ENCODE peak calls at places on chromosomes 1 and 21, in four cellular contexts. L is neural progenitor cell, A is neuronal stem cell, B is hepatocyte. D is an unnamed sample. For H3K9me3, the result is how much of the 10 kb centered on the place peaks cover.

GRCh38 chr21:44299458-44300261 is at the start of gene PFKL:
- DNase-seq in L (peak), A (peak), B (peak), D (peak)

GRCh38 chr1:57600424-57600823 is 176.6 kb upstream of the DAB1 start:
- DNase-seq in A (no peak), L (peak), B (no peak), D (no peak)

GRCh38 chr1:180934563-180934962 is 21.9 kb downstream of the KIAA1614 start:
- DNase-seq in B (no peak), A (no peak), L (no peak), D (no peak)

GRCh38 chr1:107532318-107532717 is 391.5 kb downstream of the NTNG1 start:
- DNase-seq in A (no peak), L (no peak), B (no peak), D (no peak)

GRCh38 chr21:45448810-45449657 is 44.1 kb downstream of the COL18A1 start:
- DNase-seq in L (no peak), B (no peak), A (no peak), D (no peak)

GRCh38 chr1:10388387-10388715 is 10.5 kb upstream of the PGD start:
- DNase-seq in B (peak), A (no peak), L (no peak), D (no peak)

GRCh38 chr1:162627662-162628296 is 4.5 kb upstream of the DDR2 start:
- DNase-seq in A (no peak), B (no peak), L (peak), D (no peak)

GRCh38 chr1:246773213-246773641 is 49.0 kb downstream of the SCCPDH start:
- DNase-seq in A (no peak), L (no peak), B (no peak), D (peak)

GRCh38 chr1:203463469-203464062 is 12.0 kb upstream of the PRELP start:
- DNase-seq in B (no peak), A (no peak), L (no peak), D (no peak)

GRCh38 chr1:87826639-87827345 is 498.1 kb downstream of the LMO4 start:
- DNase-seq in L (no peak), A (no peak), B (peak), D (no peak)

GRCh38 chr1:50831300-50832061 is 128.6 kb downstream of the FAF1 start:
- DNase-seq in A (no peak), B (no peak), L (no peak), D (no peak)
- H3K9me3 ChIP-seq in A (under half), B (under half), L (under half), D (under half)

DNA sequence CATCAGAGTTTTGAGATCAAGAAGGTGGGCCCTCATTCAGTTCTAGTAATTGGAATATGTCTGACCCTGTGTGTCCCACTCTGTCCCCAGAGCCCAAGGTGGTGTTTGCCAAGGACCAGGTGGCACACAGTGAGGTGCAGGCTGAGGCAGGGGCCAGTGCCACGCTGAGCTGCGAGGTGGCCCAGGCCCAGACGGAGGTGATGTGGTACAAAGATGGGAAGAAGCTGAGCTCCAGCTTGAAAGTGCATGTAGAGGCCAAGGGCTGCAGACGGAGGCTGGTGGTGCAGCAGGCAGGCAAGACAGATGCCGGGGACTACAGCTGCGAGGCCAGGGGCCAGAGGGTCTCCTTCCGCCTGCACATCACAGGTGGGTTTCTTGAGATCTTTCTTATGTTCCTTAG is 35.2 kb downstream of the OBSCN start:
- DNase-seq in A (no peak), L (no peak), B (no peak), D (no peak)
- H3K9me3 ChIP-seq in A (under half), L (under half), B (under half), D (under half)

GRCh38 chr1:212901290-212901689 is 43.2 kb downstream of the FLVCR1 start:
- DNase-seq in A (no peak), B (no peak), L (no peak), D (no peak)
- H3K9me3 ChIP-seq in A (under half), B (under half), L (under half), D (under half)

GRCh38 chr1:217135987-217136894 is 413.0 kb upstream of the ESRRG start:
- DNase-seq in B (no peak), L (peak), A (peak), D (no peak)

GRCh38 chr1:217136895-217137205 is 413.6 kb upstream of the ESRRG start:
- DNase-seq in B (no peak), L (no peak), A (no peak), D (no peak)

GRCh38 chr1:217138173-217138838 is 415.1 kb upstream of the ESRRG start:
- DNase-seq in L (peak), B (no peak), A (peak), D (no peak)

GRCh38 chr1:217138839-217139466 is 415.7 kb upstream of the ESRRG start:
- DNase-seq in A (peak), B (no peak), L (peak), D (no peak)

DNA sequence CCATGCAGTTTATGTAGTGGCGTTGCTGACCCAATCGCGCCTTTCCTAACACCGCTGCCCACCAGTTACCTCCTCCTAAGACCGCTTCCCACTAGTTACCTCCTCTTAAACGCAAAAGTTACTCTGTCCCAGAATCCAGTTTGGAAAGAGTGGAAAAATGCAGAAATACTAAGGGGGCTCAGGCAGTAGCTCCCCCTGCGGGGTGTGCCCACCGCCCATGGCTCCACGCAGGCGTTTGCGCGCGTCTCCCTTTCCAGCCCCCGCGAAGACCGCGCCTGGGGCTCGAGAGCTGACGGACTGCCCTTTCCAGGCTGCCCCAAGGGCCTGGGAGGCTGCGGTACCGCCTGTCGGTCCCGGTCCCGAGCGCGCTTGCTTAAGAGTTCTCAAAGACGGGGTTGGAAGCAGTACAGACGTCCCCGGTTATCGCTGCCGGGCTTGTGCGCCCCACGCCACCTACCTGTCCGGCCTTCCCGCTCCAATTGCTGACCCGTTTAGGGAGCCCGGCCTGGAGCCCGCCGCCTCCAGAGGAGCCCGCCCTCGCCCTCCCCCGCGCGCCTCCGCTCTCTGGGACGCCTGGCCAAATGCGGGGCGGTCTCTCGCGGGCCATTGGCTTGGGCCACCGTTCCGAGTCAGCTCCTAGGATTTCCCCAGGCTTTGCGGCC is 414.1 kb upstream of the ESRRG start:
- DNase-seq in L (peak), A (peak), B (no peak), D (no peak)
- H3K9me3 ChIP-seq in L (under half), A (under half), B (under half), D (under half)

D was measured in CD4-positive, CD25-positive, alpha-beta regulatory T cell.